ENCODE peak calls at places on chromosomes 13 and 19, in nine cellular contexts. R, L, T, Q, U, Y, A, P and K are unnamed samples.

GRCh38 chr13:106349080-106349841 is 186.2 kb downstream of the EFNB2 start:
- DNase-seq in R (no peak), L (peak; percentile 33), T (no peak), Q (peak; percentile 50), U (no peak), Y (no peak), A (no peak), P (no peak), K (no peak)

GRCh38 chr19:10230155-10230903 is 802 bp downstream of the S1PR2 start:
- DNase-seq in R (peak; percentile 32), L (peak; percentile 30), T (peak; percentile 60), Q (no peak), U (no peak), Y (no peak), A (peak; percentile 49), P (peak; percentile 73), K (no peak)

GRCh38 chr13:26021516-26021915 is 30.3 kb downstream of the SHISA2 start:
- DNase-seq in R (no peak), L (no peak), T (no peak), Q (no peak), U (no peak), Y (no peak), A (no peak), P (no peak), K (no peak)

GRCh38 chr19:28199323-28199722 is 1013.6 kb downstream of the UQCRFS1 start:
- DNase-seq in R (no peak), L (no peak), T (no peak), Q (no peak), U (no peak), Y (no peak), A (no peak), P (no peak), K (no peak)

GRCh38 chr19:39474139-39474620 is 6.5 kb upstream of the TIMM50 start:
- DNase-seq in R (peak; percentile 64), L (peak; percentile 86), T (peak; percentile 78), Q (no peak), U (no peak), Y (no peak), A (peak; percentile 72), P (peak; percentile 83), K (no peak)

GRCh38 chr13:35470671-35471465 is 5.6 kb downstream of the MAB21L1 start:
- DNase-seq in R (no peak), L (peak; percentile 89), T (no peak), Q (no peak), U (no peak), Y (no peak), A (no peak), P (no peak), K (no peak)

GRCh38 chr13:113646921-113647340 is 11.1 kb downstream of the ATP4B start:
- DNase-seq in R (no peak), L (peak; percentile 7), T (no peak), Q (no peak), U (no peak), Y (no peak), A (no peak), P (no peak), K (no peak)

GRCh38 chr13:85241045-85241444 is 558.2 kb downstream of the SLITRK6 start:
- DNase-seq in R (no peak), L (no peak), T (no peak), Q (peak; percentile 50), U (no peak), Y (no peak), A (no peak), P (no peak), K (no peak)

GRCh38 chr19:18932216-18932841 is 8.7 kb downstream of the HOMER3 start:
- DNase-seq in R (peak; percentile 75), L (peak; percentile 98), T (peak; percentile 92), Q (no peak), U (no peak), Y (no peak), A (peak; percentile 81), P (peak; percentile 96), K (peak; percentile 85)

GRCh38 chr13:85651440-85651839 is 147.8 kb downstream of the SLITRK6 start:
- DNase-seq in R (no peak), L (no peak), T (no peak), Q (peak; percentile 82), U (no peak), Y (no peak), A (no peak), P (no peak), K (no peak)

GRCh38 chr19:51651216-51651846 is 4.7 kb upstream of the SIGLEC14 start:
- DNase-seq in R (no peak), L (no peak), T (no peak), Q (no peak), U (no peak), Y (no peak), A (no peak), P (peak; percentile 74), K (peak; percentile 24)

GRCh38 chr19:35557539-35558399 is 5.7 kb downstream of the ATP4A start:
- DNase-seq in R (peak; percentile 30), L (peak; percentile 99), T (peak; percentile 75), Q (no peak), U (no peak), Y (no peak), A (peak; percentile 26), P (no peak), K (peak; percentile 51)

GRCh38 chr19:58349590-58349989 is 3.7 kb downstream of the A1BG start:
- DNase-seq in R (no peak), L (no peak), T (no peak), Q (no peak), U (no peak), Y (no peak), A (no peak), P (no peak), K (no peak)

GRCh38 chr13:100392709-100393630 is 195.6 kb downstream of the GGACT start:
- DNase-seq in R (peak; percentile 17), L (peak; percentile 48), T (peak; percentile 61), Q (peak; percentile 92), U (no peak), Y (no peak), A (no peak), P (no peak), K (no peak)

GRCh38 chr13:114140131-114140908 is 7.9 kb upstream of the RASA3 start:
- DNase-seq in R (no peak), L (no peak), T (peak; percentile 39), Q (no peak), U (no peak), Y (no peak), A (no peak), P (no peak), K (no peak)